ENCODE peak calls at places on chromosomes 16 and 17, in seven cellular contexts. One of them, this sample, is unnamed.
A peak's percentile ranks its signal among the peaks of the same experiment; 100 is the strongest.

GRCh38 chr16:72990003-72990521 is 57.9 kb downstream of the ZFHX3 start:
- DNase-seq in naive thymus-derived CD4-positive, alpha-beta T cell: no peak
- DNase-seq in ovary: no peak
- DNase-seq in skeletal muscle cell: peak; percentile 80
- DNase-seq in BE2C: no peak
- DNase-seq in body of pancreas: peak; percentile 64
- DNase-seq in cardiac fibroblast: peak; percentile 83
- DNase-seq in this sample: no peak

GRCh38 chr17:15341385-15341849 is at the start of gene TEKT3:
- DNase-seq in body of pancreas: peak; percentile 86
- DNase-seq in ovary: peak; percentile 86
- DNase-seq in naive thymus-derived CD4-positive, alpha-beta T cell: no peak
- DNase-seq in skeletal muscle cell: peak; percentile 13
- DNase-seq in cardiac fibroblast: peak; percentile 57
- DNase-seq in BE2C: peak; percentile 88
- DNase-seq in this sample: no peak

GRCh38 chr16:20866161-20866772 is 33.9 kb downstream of the DCUN1D3 start:
- DNase-seq in BE2C: peak; percentile 82
- DNase-seq in body of pancreas: peak; percentile 68
- DNase-seq in cardiac fibroblast: peak; percentile 90
- DNase-seq in naive thymus-derived CD4-positive, alpha-beta T cell: no peak
- DNase-seq in ovary: no peak
- DNase-seq in skeletal muscle cell: peak; percentile 58
- DNase-seq in this sample: no peak

GRCh38 chr17:79340771-79341528 is 266.3 kb downstream of the ENGASE start:
- DNase-seq in cardiac fibroblast: no peak
- DNase-seq in BE2C: no peak
- DNase-seq in ovary: no peak
- DNase-seq in naive thymus-derived CD4-positive, alpha-beta T cell: no peak
- DNase-seq in body of pancreas: no peak
- DNase-seq in skeletal muscle cell: no peak
- DNase-seq in this sample: no peak

GRCh38 chr16:72620853-72621252 is 427.1 kb downstream of the ZFHX3 start:
- DNase-seq in naive thymus-derived CD4-positive, alpha-beta T cell: no peak
- DNase-seq in cardiac fibroblast: no peak
- DNase-seq in ovary: no peak
- DNase-seq in BE2C: no peak
- DNase-seq in skeletal muscle cell: no peak
- DNase-seq in body of pancreas: no peak
- DNase-seq in this sample: no peak

GRCh38 chr17:65750678-65751077 is 189.2 kb upstream of the AXIN2 start:
- DNase-seq in cardiac fibroblast: peak; percentile 93
- DNase-seq in body of pancreas: peak; percentile 85
- DNase-seq in naive thymus-derived CD4-positive, alpha-beta T cell: peak; percentile 66
- DNase-seq in ovary: peak; percentile 86
- DNase-seq in BE2C: peak; percentile 35
- DNase-seq in skeletal muscle cell: peak; percentile 91
- DNase-seq in this sample: peak; percentile 92

GRCh38 chr17:16449121-16449570 is 33.8 kb downstream of the TRPV2 start:
- DNase-seq in ovary: no peak
- DNase-seq in naive thymus-derived CD4-positive, alpha-beta T cell: no peak
- DNase-seq in BE2C: no peak
- DNase-seq in skeletal muscle cell: no peak
- DNase-seq in body of pancreas: no peak
- DNase-seq in cardiac fibroblast: peak; percentile 56
- DNase-seq in this sample: no peak

GRCh38 chr16:87635541-87636049 is 33.3 kb downstream of the JPH3 start:
- DNase-seq in BE2C: peak; percentile 81
- DNase-seq in ovary: peak; percentile 47
- DNase-seq in naive thymus-derived CD4-positive, alpha-beta T cell: peak; percentile 63
- DNase-seq in body of pancreas: peak; percentile 60
- DNase-seq in skeletal muscle cell: no peak
- DNase-seq in cardiac fibroblast: peak; percentile 38
- DNase-seq in this sample: peak; percentile 62

GRCh38 chr16:627458-628239 is 3.1 kb upstream of the WFIKKN1 start:
- DNase-seq in cardiac fibroblast: no peak
- DNase-seq in ovary: peak; percentile 59
- DNase-seq in body of pancreas: peak; percentile 60
- DNase-seq in BE2C: peak; percentile 36
- DNase-seq in skeletal muscle cell: no peak
- DNase-seq in naive thymus-derived CD4-positive, alpha-beta T cell: no peak
- DNase-seq in this sample: no peak

GRCh38 chr16:20675488-20676267 is 21.8 kb downstream of the ACSM1 start:
- DNase-seq in cardiac fibroblast: peak; percentile 22
- DNase-seq in body of pancreas: peak; percentile 66
- DNase-seq in skeletal muscle cell: no peak
- DNase-seq in ovary: peak; percentile 42
- DNase-seq in naive thymus-derived CD4-positive, alpha-beta T cell: peak; percentile 24
- DNase-seq in BE2C: no peak
- DNase-seq in this sample: no peak

GRCh38 chr16:74936902-74937560 is 47.9 kb downstream of the WDR59 start:
- DNase-seq in naive thymus-derived CD4-positive, alpha-beta T cell: no peak
- DNase-seq in ovary: no peak
- DNase-seq in BE2C: no peak
- DNase-seq in body of pancreas: no peak
- DNase-seq in skeletal muscle cell: peak; percentile 78
- DNase-seq in cardiac fibroblast: peak; percentile 96
- DNase-seq in this sample: no peak

GRCh38 chr16:89046491-89046890 is 47.2 kb upstream of the ACSF3 start:
- DNase-seq in skeletal muscle cell: no peak
- DNase-seq in body of pancreas: no peak
- DNase-seq in BE2C: peak; percentile 1
- DNase-seq in naive thymus-derived CD4-positive, alpha-beta T cell: no peak
- DNase-seq in cardiac fibroblast: no peak
- DNase-seq in ovary: no peak
- DNase-seq in this sample: no peak

GRCh38 chr16:48041861-48042435 is 113.8 kb downstream of the ABCC12 start:
- DNase-seq in BE2C: no peak
- DNase-seq in ovary: no peak
- DNase-seq in skeletal muscle cell: no peak
- DNase-seq in naive thymus-derived CD4-positive, alpha-beta T cell: no peak
- DNase-seq in body of pancreas: no peak
- DNase-seq in cardiac fibroblast: no peak
- DNase-seq in this sample: no peak

GRCh38 chr17:67156269-67157199 is 88.5 kb downstream of the HELZ start:
- DNase-seq in naive thymus-derived CD4-positive, alpha-beta T cell: no peak
- DNase-seq in skeletal muscle cell: no peak
- DNase-seq in ovary: no peak
- DNase-seq in BE2C: no peak
- DNase-seq in cardiac fibroblast: peak; percentile 53
- DNase-seq in body of pancreas: no peak
- DNase-seq in this sample: no peak

GRCh38 chr17:29155235-29155965 is 24.8 kb downstream of the MYO18A start:
- DNase-seq in BE2C: peak; percentile 45
- DNase-seq in skeletal muscle cell: no peak
- DNase-seq in body of pancreas: peak; percentile 79
- DNase-seq in naive thymus-derived CD4-positive, alpha-beta T cell: no peak
- DNase-seq in ovary: no peak
- DNase-seq in cardiac fibroblast: peak; percentile 48
- DNase-seq in this sample: no peak

GRCh38 chr16:12449374-12449773 is 354.3 kb downstream of the CPPED1 start:
- DNase-seq in BE2C: no peak
- DNase-seq in cardiac fibroblast: no peak
- DNase-seq in skeletal muscle cell: no peak
- DNase-seq in ovary: no peak
- DNase-seq in naive thymus-derived CD4-positive, alpha-beta T cell: no peak
- DNase-seq in body of pancreas: no peak
- DNase-seq in this sample: no peak

GRCh38 chr17:4043862-4044261 is 79.6 kb upstream of the ATP2A3 start:
- DNase-seq in cardiac fibroblast: no peak
- DNase-seq in skeletal muscle cell: no peak
- DNase-seq in BE2C: no peak
- DNase-seq in body of pancreas: no peak
- DNase-seq in ovary: no peak
- DNase-seq in naive thymus-derived CD4-positive, alpha-beta T cell: no peak
- DNase-seq in this sample: peak; percentile 71

GRCh38 chr16:52512297-52512987 is 34.5 kb downstream of the TOX3 start:
- DNase-seq in body of pancreas: no peak
- DNase-seq in ovary: no peak
- DNase-seq in naive thymus-derived CD4-positive, alpha-beta T cell: no peak
- DNase-seq in skeletal muscle cell: no peak
- DNase-seq in BE2C: no peak
- DNase-seq in cardiac fibroblast: no peak
- DNase-seq in this sample: no peak

GRCh38 chr16:86502856-86503748 is 7.2 kb upstream of the FOXF1 start:
- DNase-seq in cardiac fibroblast: no peak
- DNase-seq in skeletal muscle cell: no peak
- DNase-seq in BE2C: no peak
- DNase-seq in body of pancreas: no peak
- DNase-seq in ovary: no peak
- DNase-seq in naive thymus-derived CD4-positive, alpha-beta T cell: no peak
- DNase-seq in this sample: no peak

GRCh38 chr17:64081802-64082799 is 47.8 kb downstream of the ERN1 start:
- DNase-seq in ovary: no peak
- DNase-seq in naive thymus-derived CD4-positive, alpha-beta T cell: no peak
- DNase-seq in cardiac fibroblast: peak; percentile 90
- DNase-seq in body of pancreas: no peak
- DNase-seq in BE2C: peak; percentile 64
- DNase-seq in skeletal muscle cell: peak; percentile 62
- DNase-seq in this sample: peak; percentile 91

GRCh38 chr16:13866073-13866472 is 53.9 kb upstream of the ERCC4 start:
- DNase-seq in ovary: peak; percentile 81
- DNase-seq in BE2C: peak; percentile 84
- DNase-seq in body of pancreas: peak; percentile 92
- DNase-seq in naive thymus-derived CD4-positive, alpha-beta T cell: no peak
- DNase-seq in cardiac fibroblast: peak; percentile 89
- DNase-seq in skeletal muscle cell: peak; percentile 28
- DNase-seq in this sample: peak; percentile 50

DNA sequence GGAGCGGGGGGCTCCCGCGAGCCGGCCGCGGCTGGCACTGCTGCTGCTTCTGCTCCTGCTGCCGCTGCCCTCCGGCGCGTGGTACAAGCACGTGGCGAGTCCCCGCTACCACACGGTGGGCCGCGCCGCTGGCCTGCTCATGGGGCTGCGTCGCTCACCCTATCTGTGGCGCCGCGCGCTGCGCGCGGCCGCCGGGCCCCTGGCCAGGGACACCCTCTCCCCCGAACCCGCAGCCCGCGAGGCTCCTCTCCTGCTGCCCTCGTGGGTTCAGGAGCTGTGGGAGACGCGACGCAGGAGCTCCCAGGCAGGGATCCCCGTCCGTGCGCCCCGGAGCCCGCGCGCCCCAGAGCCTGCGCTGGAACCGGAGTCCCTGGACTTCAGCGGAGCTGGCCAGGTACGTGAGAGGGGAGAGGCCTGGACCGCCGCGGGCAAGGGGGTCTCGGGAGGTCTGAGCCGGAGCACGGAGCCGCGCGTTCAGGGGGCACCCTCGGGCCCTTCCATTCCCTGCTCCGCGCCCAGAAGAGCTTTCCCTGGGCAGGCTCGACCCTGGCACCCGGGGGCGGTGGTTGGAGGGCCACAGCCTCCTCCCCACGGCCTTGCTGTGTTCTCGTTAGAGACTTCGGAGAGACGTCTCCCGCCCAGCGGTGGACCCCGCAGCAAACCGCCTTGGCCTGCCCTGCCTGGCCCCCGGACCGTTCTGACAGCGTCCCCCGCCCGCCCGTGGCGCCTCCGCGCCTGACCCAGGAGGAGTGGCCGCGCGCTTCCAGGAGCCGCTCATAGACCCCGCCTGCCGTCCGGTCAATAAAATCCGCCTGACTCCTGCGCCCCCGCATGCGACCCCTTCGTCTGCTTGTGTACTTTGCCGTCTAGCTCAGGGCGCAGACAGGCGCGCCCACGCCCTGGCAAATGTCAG is 590 bp downstream of the NPW start:
- DNase-seq in cardiac fibroblast: peak; percentile 9
- DNase-seq in skeletal muscle cell: no peak
- DNase-seq in BE2C: no peak
- DNase-seq in body of pancreas: peak; percentile 13
- DNase-seq in naive thymus-derived CD4-positive, alpha-beta T cell: no peak
- DNase-seq in ovary: no peak
- DNase-seq in this sample: no peak
- H3K4me3 ChIP-seq in cardiac fibroblast: no peak overlapping the region
- H3K4me3 ChIP-seq in skeletal muscle cell: peak overlapping the region; percentile 37
- H3K4me3 ChIP-seq in BE2C: no peak overlapping the region
- H3K4me3 ChIP-seq in body of pancreas: no peak overlapping the region
- H3K4me3 ChIP-seq in naive thymus-derived CD4-positive, alpha-beta T cell: no peak overlapping the region
- H3K4me3 ChIP-seq in ovary: no peak overlapping the region
- H3K4me3 ChIP-seq in this sample: no peak overlapping the region

GRCh38 chr17:41308251-41308917 is 725 bp downstream of the KRTAP16-1 start:
- DNase-seq in BE2C: no peak
- DNase-seq in body of pancreas: peak; percentile 40
- DNase-seq in ovary: no peak
- DNase-seq in cardiac fibroblast: no peak
- DNase-seq in naive thymus-derived CD4-positive, alpha-beta T cell: peak; percentile 93
- DNase-seq in skeletal muscle cell: no peak
- DNase-seq in this sample: peak; percentile 98
- H3K4me3 ChIP-seq in BE2C: no peak overlapping the region
- H3K4me3 ChIP-seq in body of pancreas: no peak overlapping the region
- H3K4me3 ChIP-seq in ovary: no peak overlapping the region
- H3K4me3 ChIP-seq in cardiac fibroblast: no peak overlapping the region
- H3K4me3 ChIP-seq in naive thymus-derived CD4-positive, alpha-beta T cell: peak overlapping the region; percentile 24
- H3K4me3 ChIP-seq in skeletal muscle cell: no peak overlapping the region
- H3K4me3 ChIP-seq in this sample: no peak overlapping the region

DNA sequence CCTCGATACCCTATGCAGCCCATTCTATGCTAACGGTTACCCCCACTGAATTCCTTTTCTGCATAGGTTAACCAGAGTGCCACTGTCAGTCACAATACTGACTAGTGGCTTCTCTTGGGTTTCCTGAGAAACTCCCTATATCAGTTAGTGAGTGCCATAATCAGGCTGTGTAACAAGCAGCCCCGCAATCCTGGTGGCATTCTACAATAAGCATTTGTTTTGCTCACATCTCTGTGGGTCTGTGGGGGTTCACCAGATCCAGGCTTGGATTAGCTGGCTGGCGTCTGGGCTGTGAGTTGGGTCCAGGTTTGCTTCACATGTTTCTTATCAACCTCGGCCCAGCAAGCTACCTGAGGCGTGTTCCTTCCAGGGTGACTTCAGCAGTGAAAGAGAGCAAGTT is 42.4 kb downstream of the TMEM235 start:
- DNase-seq in BE2C: no peak
- DNase-seq in skeletal muscle cell: no peak
- DNase-seq in ovary: no peak
- DNase-seq in cardiac fibroblast: no peak
- DNase-seq in body of pancreas: no peak
- DNase-seq in naive thymus-derived CD4-positive, alpha-beta T cell: no peak
- DNase-seq in this sample: no peak
- H3K4me3 ChIP-seq in BE2C: no peak overlapping the region
- H3K4me3 ChIP-seq in skeletal muscle cell: no peak overlapping the region
- H3K4me3 ChIP-seq in ovary: no peak overlapping the region
- H3K4me3 ChIP-seq in cardiac fibroblast: no peak overlapping the region
- H3K4me3 ChIP-seq in body of pancreas: no peak overlapping the region
- H3K4me3 ChIP-seq in naive thymus-derived CD4-positive, alpha-beta T cell: no peak overlapping the region
- H3K4me3 ChIP-seq in this sample: no peak overlapping the region

GRCh38 chr17:40106089-40106759 is 5.8 kb upstream of the NR1D1 start:
- DNase-seq in BE2C: no peak
- DNase-seq in naive thymus-derived CD4-positive, alpha-beta T cell: no peak
- DNase-seq in skeletal muscle cell: no peak
- DNase-seq in body of pancreas: no peak
- DNase-seq in cardiac fibroblast: no peak
- DNase-seq in ovary: no peak
- DNase-seq in this sample: no peak
- H3K4me3 ChIP-seq in BE2C: no peak overlapping the region
- H3K4me3 ChIP-seq in naive thymus-derived CD4-positive, alpha-beta T cell: no peak overlapping the region
- H3K4me3 ChIP-seq in skeletal muscle cell: no peak overlapping the region
- H3K4me3 ChIP-seq in body of pancreas: no peak overlapping the region
- H3K4me3 ChIP-seq in cardiac fibroblast: no peak overlapping the region
- H3K4me3 ChIP-seq in ovary: no peak overlapping the region
- H3K4me3 ChIP-seq in this sample: no peak overlapping the region

This sample was measured in Jurkat, Clone E6-1.